ENCODE peak calls at places on chromosomes 2 and 18, in eight cellular contexts. Z, H, Y, I, K, G, S and U are unnamed samples.

GRCh38 chr2:168884990-168885389 is 5.2 kb downstream of the SPC25 start:
- DNase-seq in Z (no peak), H (peak; percentile 3), Y (no peak), I (no peak), K (peak; percentile 14), G (no peak), S (no peak), U (no peak)

GRCh38 chr18:364221-364620 is 96.4 kb upstream of the THOC1 start:
- DNase-seq in Z (no peak), H (no peak), Y (no peak), I (no peak), K (no peak), G (no peak), S (no peak), U (no peak)

GRCh38 chr2:83517727-83518368 is 941.2 kb downstream of the SUCLG1 start:
- DNase-seq in Z (no peak), H (no peak), Y (peak; percentile 14), I (no peak), K (no peak), G (no peak), S (no peak), U (no peak)

GRCh38 chr2:201985740-201986735 is 47.6 kb upstream of the FZD7 start:
- DNase-seq in Z (no peak), H (no peak), Y (no peak), I (no peak), K (no peak), G (no peak), S (peak; percentile 25), U (no peak)

GRCh38 chr2:69493268-69493667 is 56.0 kb upstream of the NFU1 start:
- DNase-seq in Z (no peak), H (no peak), Y (no peak), I (peak; percentile 13), K (no peak), G (peak; percentile 11), S (peak; percentile 76), U (no peak)

GRCh38 chr2:39127973-39128372 is 7.1 kb upstream of the SOS1 start:
- DNase-seq in Z (no peak), H (no peak), Y (peak; percentile 50), I (no peak), K (no peak), G (no peak), S (no peak), U (no peak)

GRCh38 chr2:201220102-201220570 is 37.2 kb downstream of the CASP10 start:
- DNase-seq in Z (no peak), H (peak; percentile 61), Y (no peak), I (peak; percentile 56), K (no peak), G (peak; percentile 45), S (peak; percentile 73), U (no peak)

GRCh38 chr2:43238176-43238575 is 11.8 kb upstream of the ZFP36L2 start:
- DNase-seq in Z (no peak), H (no peak), Y (peak; percentile 29), I (no peak), K (no peak), G (no peak), S (no peak), U (no peak)

GRCh38 chr2:174730530-174731018 is 33.7 kb downstream of the CHRNA1 start:
- DNase-seq in Z (no peak), H (no peak), Y (no peak), I (no peak), K (no peak), G (no peak), S (no peak), U (no peak)

GRCh38 chr2:240089306-240089705 is 36.0 kb upstream of the OR6B3 start:
- DNase-seq in Z (no peak), H (no peak), Y (no peak), I (no peak), K (no peak), G (no peak), S (no peak), U (no peak)

GRCh38 chr2:172701250-172701649 is 34.4 kb upstream of the RAPGEF4 start:
- DNase-seq in Z (no peak), H (peak; percentile 70), Y (peak; percentile 36), I (no peak), K (peak; percentile 25), G (no peak), S (no peak), U (peak; percentile 46)

GRCh38 chr2:142218471-142218870 is 87.7 kb upstream of the LRP1B start:
- DNase-seq in Z (no peak), H (no peak), Y (no peak), I (no peak), K (no peak), G (no peak), S (no peak), U (no peak)

GRCh38 chr2:107743274-107743673 is 83.4 kb upstream of the RGPD4 start:
- DNase-seq in Z (no peak), H (no peak), Y (no peak), I (no peak), K (no peak), G (no peak), S (no peak), U (no peak)

GRCh38 chr2:155223781-155224406 is 525.4 kb downstream of the KCNJ3 start:
- DNase-seq in Z (no peak), H (peak; percentile 22), Y (peak; percentile 11), I (no peak), K (no peak), G (peak; percentile 15), S (peak; percentile 62), U (no peak)

GRCh38 chr18:72460210-72460680 is 83.9 kb downstream of the CBLN2 start:
- DNase-seq in Z (no peak), H (peak; percentile 44), Y (peak; percentile 20), I (no peak), K (peak; percentile 32), G (no peak), S (no peak), U (peak; percentile 33)

GRCh38 chr2:150259746-150260145 is 227.7 kb downstream of the RND3 start:
- DNase-seq in Z (no peak), H (no peak), Y (peak; percentile 79), I (no peak), K (no peak), G (no peak), S (no peak), U (peak; percentile 48)

GRCh38 chr2:20556756-20557155 is 94.1 kb downstream of the HS1BP3 start:
- DNase-seq in Z (no peak), H (no peak), Y (no peak), I (no peak), K (no peak), G (no peak), S (no peak), U (no peak)

GRCh38 chr18:24027156-24027555 is 12.6 kb downstream of the TTC39C start:
- DNase-seq in Z (no peak), H (peak; percentile 95), Y (peak; percentile 72), I (peak; percentile 22), K (no peak), G (no peak), S (no peak), U (peak; percentile 86)

GRCh38 chr2:149070681-149071355 is 32.3 kb downstream of the LYPD6B start:
- DNase-seq in Z (no peak), H (no peak), Y (no peak), I (peak; percentile 13), K (no peak), G (no peak), S (peak; percentile 86), U (no peak)

GRCh38 chr2:29747786-29748470 is 173.5 kb downstream of the ALK start:
- DNase-seq in Z (no peak), H (peak; percentile 99), Y (peak; percentile 41), I (no peak), K (peak; percentile 99), G (no peak), S (peak; percentile 95), U (peak; percentile 64)

GRCh38 chr2:11326692-11327211 is 17.7 kb downstream of the ROCK2 start:
- DNase-seq in Z (no peak), H (no peak), Y (no peak), I (no peak), K (no peak), G (no peak), S (no peak), U (no peak)

GRCh38 chr2:40584432-40584831 is 132.5 kb upstream of the SLC8A1 start:
- DNase-seq in Z (no peak), H (no peak), Y (no peak), I (no peak), K (no peak), G (no peak), S (no peak), U (no peak)

GRCh38 chr18:13276530-13277520 is 58.3 kb downstream of the LDLRAD4 start:
- DNase-seq in Z (no peak), H (no peak), Y (no peak), I (no peak), K (no peak), G (no peak), S (no peak), U (no peak)

GRCh38 chr2:199471443-199472057 is 13.8 kb upstream of the SATB2 start:
- DNase-seq in Z (no peak), H (peak; percentile 43), Y (peak; percentile 25), I (peak; percentile 77), K (no peak), G (no peak), S (peak; percentile 86), U (no peak)

GRCh38 chr2:43169091-43169936 is 57.1 kb downstream of the ZFP36L2 start:
- DNase-seq in Z (no peak), H (peak; percentile 75), Y (no peak), I (peak; percentile 59), K (peak; percentile 49), G (no peak), S (no peak), U (no peak)

GRCh38 chr2:132437852-132438649 is 21.4 kb downstream of the GPR39 start:
- DNase-seq in Z (no peak), H (no peak), Y (no peak), I (no peak), K (no peak), G (no peak), S (no peak), U (no peak)

GRCh38 chr2:233449921-233450853 is 95.9 kb downstream of the DGKD start:
- DNase-seq in Z (no peak), H (no peak), Y (no peak), I (no peak), K (no peak), G (no peak), S (no peak), U (no peak)

GRCh38 chr18:12307251-12307736 is 747 bp upstream of the TUBB6 start:
- DNase-seq in Z (no peak), H (peak; percentile 42), Y (peak; percentile 82), I (peak; percentile 35), K (no peak), G (no peak), S (no peak), U (peak; percentile 43)

GRCh38 chr18:76875390-76876330 is 53.3 kb downstream of the ZNF236 start:
- DNase-seq in Z (no peak), H (peak; percentile 60), Y (peak; percentile 48), I (peak; percentile 76), K (no peak), G (peak; percentile 39), S (peak; percentile 86), U (peak; percentile 23)

GRCh38 chr2:160252278-160252887 is 52.3 kb upstream of the ITGB6 start:
- DNase-seq in Z (no peak), H (peak; percentile 49), Y (peak; percentile 49), I (no peak), K (no peak), G (peak; percentile 1), S (peak; percentile 12), U (peak; percentile 29)

GRCh38 chr2:11387100-11387390 is 42.6 kb upstream of the ROCK2 start:
- DNase-seq in Z (no peak), H (no peak), Y (peak; percentile 95), I (no peak), K (no peak), G (no peak), S (no peak), U (no peak)

GRCh38 chr2:147568109-147568508 is 276.7 kb upstream of the ACVR2A start:
- DNase-seq in Z (no peak), H (no peak), Y (no peak), I (no peak), K (no peak), G (no peak), S (no peak), U (no peak)

GRCh38 chr2:88811238-88811637 is 119.8 kb downstream of the RPIA start:
- DNase-seq in Z (no peak), H (no peak), Y (no peak), I (no peak), K (no peak), G (no peak), S (no peak), U (no peak)

GRCh38 chr2:20649586-20650375 is 1.1 kb downstream of the HS1BP3 start:
- DNase-seq in Z (no peak), H (no peak), Y (no peak), I (no peak), K (no peak), G (no peak), S (no peak), U (no peak)